ENCODE peak calls at places on chromosomes 5 and 9, in nine cellular contexts. D is iPS-NIHi11; R is stimulated activated CD8-positive, alpha-beta memory T cell treated with anti-CD3 and anti-CD28 coated beads, Interleukin-2, amount 100 ng/mL, for 1 hour; V is activated CD4-positive, alpha-beta memory T cell treated with anti-CD3 and anti-CD28 coated beads for 36 hours; S is psoas muscle; M is LoVo; H is posterior cingulate gyrus; U is COLO829; F is activated naive CD8-positive, alpha-beta T cell treated with anti-CD3 and anti-CD28 coated beads, Interleukin-2, amount 50 U/mL, for 24 hours. B is an unnamed sample.

GRCh38 chr5:98635631-98636030 is 137.8 kb upstream of the RGMB start:
- DNase-seq in D (no peak), R (no peak), V (no peak), S (no peak), M (no peak), H (no peak), U (no peak), F (no peak), B (no peak)

GRCh38 chr5:102886586-102886985 is 131.5 kb downstream of the PAM start:
- DNase-seq in D (no peak), R (no peak), V (no peak), S (no peak), M (no peak), H (no peak), U (no peak), F (no peak), B (no peak)

GRCh38 chr5:5932824-5933223 is 445.5 kb downstream of the MED10 start:
- DNase-seq in D (no peak), R (no peak), V (no peak), S (no peak), M (no peak), H (no peak), U (no peak), F (no peak), B (no peak)

GRCh38 chr9:110192531-110193326 is 15.2 kb downstream of the C9orf152 start:
- DNase-seq in D (no peak), R (no peak), V (no peak), S (no peak), M (no peak), H (no peak), U (no peak), F (no peak), B (no peak)

GRCh38 chr9:109409998-109410397 is 88.1 kb downstream of the PTPN3 start:
- DNase-seq in D (peak; percentile 72), R (no peak), V (peak; percentile 51), S (no peak), M (no peak), H (no peak), U (no peak), F (peak; percentile 11), B (no peak)

GRCh38 chr9:8858250-8859161 is 1058.9 kb upstream of the DMAC1 start:
- DNase-seq in D (peak; percentile 8), R (no peak), V (no peak), S (no peak), M (no peak), H (no peak), U (no peak), F (no peak), B (no peak)

GRCh38 chr9:83047839-83048775 is 14.8 kb downstream of the RASEF start:
- DNase-seq in D (peak; percentile 20), R (no peak), V (no peak), S (no peak), M (no peak), H (no peak), U (peak; percentile 96), F (no peak), B (no peak)

GRCh38 chr5:172559004-172559932 is 81.8 kb upstream of the NEURL1B start:
- DNase-seq in D (no peak), R (no peak), V (no peak), S (peak; percentile 48), M (no peak), H (no peak), U (no peak), F (no peak), B (no peak)

GRCh38 chr5:52605317-52605991 is 182.3 kb upstream of the ITGA1 start:
- DNase-seq in D (no peak), R (no peak), V (no peak), S (no peak), M (no peak), H (no peak), U (no peak), F (no peak), B (no peak)

GRCh38 chr5:110784901-110785300 is 46.1 kb downstream of the SLC25A46 start:
- DNase-seq in D (no peak), R (no peak), V (no peak), S (no peak), M (no peak), H (no peak), U (no peak), F (no peak), B (no peak)

GRCh38 chr9:87567047-87567446 is 69.4 kb downstream of the DAPK1 start:
- DNase-seq in D (no peak), R (no peak), V (no peak), S (no peak), M (no peak), H (no peak), U (no peak), F (no peak), B (no peak)

GRCh38 chr9:7081065-7081600 is 323.4 kb downstream of the KDM4C start:
- DNase-seq in D (no peak), R (no peak), V (no peak), S (no peak), M (no peak), H (no peak), U (no peak), F (no peak), B (no peak)

B was measured in activated T-helper 1 cell treated with anti-CD3 and anti-CD28 coated beads, Interleukin-2, amount 50 U/mL, for 16 hours.